ENCODE peak calls at places on chromosomes 11 and 22, in five cellular contexts. One of them, this sample, is unnamed.
A peak's percentile ranks its signal among the peaks of the same experiment; 100 is the strongest.

GRCh38 chr11:45799562-45799961 is 5.4 kb upstream of the SLC35C1 start:
- DNase-seq in neuronal stem cell: no peak
- DNase-seq in PC-3: no peak
- DNase-seq in HCT116: no peak
- DNase-seq in mammary epithelial cell: no peak
- DNase-seq in this sample: no peak

GRCh38 chr11:72932132-72932570 is 117.9 kb downstream of the ATG16L2 start:
- DNase-seq in neuronal stem cell: no peak
- DNase-seq in PC-3: peak; percentile 10
- DNase-seq in HCT116: no peak
- DNase-seq in mammary epithelial cell: peak; percentile 39
- DNase-seq in this sample: no peak

GRCh38 chr22:27437570-27437969 is 364.0 kb downstream of the MN1 start:
- DNase-seq in neuronal stem cell: no peak
- DNase-seq in PC-3: no peak
- DNase-seq in HCT116: no peak
- DNase-seq in mammary epithelial cell: no peak
- DNase-seq in this sample: no peak

GRCh38 chr22:45422237-45422983 is 8.9 kb downstream of the RIBC2 start:
- DNase-seq in neuronal stem cell: no peak
- DNase-seq in PC-3: no peak
- DNase-seq in HCT116: no peak
- DNase-seq in mammary epithelial cell: no peak
- DNase-seq in this sample: no peak

GRCh38 chr11:44530413-44531115 is 34.9 kb upstream of the CD82 start:
- DNase-seq in neuronal stem cell: no peak
- DNase-seq in PC-3: peak; percentile 47
- DNase-seq in HCT116: no peak
- DNase-seq in mammary epithelial cell: no peak
- DNase-seq in this sample: no peak

GRCh38 chr11:22337571-22338464 is at the start of gene SLC17A6:
- DNase-seq in neuronal stem cell: peak; percentile 83
- DNase-seq in PC-3: peak; percentile 57
- DNase-seq in HCT116: no peak
- DNase-seq in mammary epithelial cell: peak; percentile 31
- DNase-seq in this sample: no peak

GRCh38 chr11:25733777-25734176 is 598.2 kb upstream of the ANO3 start:
- DNase-seq in neuronal stem cell: no peak
- DNase-seq in PC-3: peak; percentile 45
- DNase-seq in HCT116: no peak
- DNase-seq in mammary epithelial cell: no peak
- DNase-seq in this sample: no peak

GRCh38 chr11:15113381-15113780 is 1.3 kb upstream of the INSC start:
- DNase-seq in neuronal stem cell: no peak
- DNase-seq in PC-3: no peak
- DNase-seq in HCT116: no peak
- DNase-seq in mammary epithelial cell: no peak
- DNase-seq in this sample: no peak

GRCh38 chr11:132520199-132520598 is 1012.1 kb downstream of the OPCML start:
- DNase-seq in neuronal stem cell: no peak
- DNase-seq in PC-3: no peak
- DNase-seq in HCT116: no peak
- DNase-seq in mammary epithelial cell: no peak
- DNase-seq in this sample: no peak

GRCh38 chr11:125978778-125979378 is 33.0 kb downstream of the VSIG10L2 start:
- DNase-seq in neuronal stem cell: no peak
- DNase-seq in PC-3: no peak
- DNase-seq in HCT116: no peak
- DNase-seq in mammary epithelial cell: no peak
- DNase-seq in this sample: no peak

GRCh38 chr11:103326070-103326794 is 217.0 kb downstream of the DYNC2H1 start:
- DNase-seq in neuronal stem cell: peak; percentile 73
- DNase-seq in PC-3: peak; percentile 92
- DNase-seq in HCT116: peak; percentile 58
- DNase-seq in mammary epithelial cell: peak; percentile 51
- DNase-seq in this sample: peak; percentile 15

GRCh38 chr22:39520874-39521857 is 804 bp downstream of the ATF4 start:
- DNase-seq in neuronal stem cell: no peak
- DNase-seq in PC-3: peak; percentile 29
- DNase-seq in HCT116: no peak
- DNase-seq in mammary epithelial cell: peak; percentile 73
- DNase-seq in this sample: peak; percentile 36

GRCh38 chr11:74442601-74443000 is 24.7 kb downstream of the KCNE3 start:
- DNase-seq in neuronal stem cell: no peak
- DNase-seq in PC-3: peak; percentile 80
- DNase-seq in HCT116: no peak
- DNase-seq in mammary epithelial cell: no peak
- DNase-seq in this sample: no peak

GRCh38 chr11:316891-317291 is 3.1 kb downstream of the IFITM1 start:
- DNase-seq in neuronal stem cell: no peak
- DNase-seq in PC-3: no peak
- DNase-seq in HCT116: no peak
- DNase-seq in mammary epithelial cell: no peak
- DNase-seq in this sample: no peak
- H3K4me3 ChIP-seq in neuronal stem cell: peak overlapping the region; percentile 76
- H3K4me3 ChIP-seq in PC-3: no peak overlapping the region
- H3K4me3 ChIP-seq in HCT116: no peak overlapping the region
- H3K4me3 ChIP-seq in mammary epithelial cell: no peak overlapping the region
- H3K4me3 ChIP-seq in this sample: no peak overlapping the region

GRCh38 chr11:69014084-69014935 is 1.3 kb upstream of the MRGPRF start:
- DNase-seq in neuronal stem cell: no peak
- DNase-seq in PC-3: no peak
- DNase-seq in HCT116: no peak
- DNase-seq in mammary epithelial cell: no peak
- DNase-seq in this sample: no peak
- H3K4me3 ChIP-seq in neuronal stem cell: no peak overlapping the region
- H3K4me3 ChIP-seq in PC-3: no peak overlapping the region
- H3K4me3 ChIP-seq in HCT116: no peak overlapping the region
- H3K4me3 ChIP-seq in mammary epithelial cell: no peak overlapping the region
- H3K4me3 ChIP-seq in this sample: no peak overlapping the region

DNA sequence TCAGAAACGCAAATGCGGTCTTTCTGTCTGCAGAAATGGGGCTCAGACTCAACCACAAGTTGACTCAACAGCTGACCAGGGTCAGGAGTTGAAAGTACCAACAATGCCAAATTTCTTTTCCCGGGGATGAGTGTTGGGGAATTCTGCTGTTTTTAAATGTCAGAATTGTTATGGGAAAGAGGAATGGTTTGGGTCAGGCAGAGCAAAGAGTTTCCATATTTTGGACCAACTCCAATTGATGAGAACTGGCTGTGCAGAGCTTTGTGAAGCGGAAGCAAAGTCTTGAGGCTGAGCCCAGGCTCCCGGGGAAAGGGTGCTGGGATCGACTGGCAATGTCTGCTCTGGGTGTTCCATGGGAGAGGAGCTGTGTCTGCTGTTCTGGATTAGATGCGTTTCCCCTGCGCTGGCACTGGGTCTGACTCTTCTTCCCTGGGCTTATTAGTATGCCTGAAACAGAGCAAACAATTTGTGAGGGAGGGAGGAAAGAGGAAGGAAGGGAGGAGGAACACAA is 36.2 kb downstream of the TXN2 start:
- DNase-seq in neuronal stem cell: no peak
- DNase-seq in PC-3: no peak
- DNase-seq in HCT116: no peak
- DNase-seq in mammary epithelial cell: no peak
- DNase-seq in this sample: no peak
- H3K4me3 ChIP-seq in neuronal stem cell: no peak overlapping the region
- H3K4me3 ChIP-seq in PC-3: no peak overlapping the region
- H3K4me3 ChIP-seq in HCT116: no peak overlapping the region
- H3K4me3 ChIP-seq in mammary epithelial cell: no peak overlapping the region
- H3K4me3 ChIP-seq in this sample: no peak overlapping the region

DNA sequence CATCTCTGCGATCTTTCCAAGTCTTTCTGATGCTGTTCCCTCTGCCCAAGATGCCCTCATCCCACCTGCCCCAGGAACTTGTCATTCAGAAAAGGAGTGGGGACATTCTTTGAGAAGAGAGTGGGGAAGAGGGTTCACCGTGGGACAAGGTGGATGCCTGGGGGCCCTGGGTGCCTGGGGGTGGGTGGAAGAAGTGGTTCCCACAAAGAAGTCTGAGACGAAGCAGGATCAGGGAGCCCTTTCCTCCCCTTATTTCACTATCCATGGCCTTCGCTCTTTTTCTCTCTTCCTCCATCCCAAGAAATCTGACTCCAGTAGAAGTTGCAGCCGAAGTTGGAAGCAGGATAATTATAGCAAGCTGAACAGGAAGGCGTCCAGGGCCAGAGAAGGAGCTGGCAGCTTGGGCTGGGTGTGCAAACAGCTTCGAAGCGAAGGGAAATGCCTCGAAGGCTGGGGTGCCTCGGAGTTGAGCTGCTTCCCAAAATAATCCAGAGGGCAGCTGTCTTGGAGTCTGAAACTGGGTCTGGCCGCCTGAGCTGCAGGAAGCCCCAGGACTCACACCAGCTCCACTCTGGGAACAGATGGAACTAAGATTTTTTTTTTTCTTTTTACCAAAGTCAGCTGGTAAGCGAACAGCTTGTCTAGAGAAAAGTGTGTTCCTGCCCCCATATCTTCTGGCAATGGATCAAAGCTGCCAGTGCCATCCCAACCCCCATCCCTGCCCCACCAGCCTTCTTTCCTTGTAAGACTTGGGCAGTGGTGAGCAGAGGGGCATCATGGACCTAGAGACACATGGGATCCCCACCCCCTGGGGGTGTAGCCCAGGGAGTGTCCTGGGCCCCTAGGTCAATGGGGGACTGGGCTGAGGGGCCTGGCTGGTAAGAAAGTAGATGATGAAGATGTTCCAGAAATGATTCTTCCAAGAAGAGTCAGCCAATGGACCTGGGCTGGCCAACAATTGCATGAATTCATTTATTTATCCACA is 31.5 kb downstream of the PARVG start:
- DNase-seq in neuronal stem cell: no peak
- DNase-seq in PC-3: no peak
- DNase-seq in HCT116: no peak
- DNase-seq in mammary epithelial cell: no peak
- DNase-seq in this sample: no peak
- H3K4me3 ChIP-seq in neuronal stem cell: no peak overlapping the region
- H3K4me3 ChIP-seq in PC-3: no peak overlapping the region
- H3K4me3 ChIP-seq in HCT116: no peak overlapping the region
- H3K4me3 ChIP-seq in mammary epithelial cell: no peak overlapping the region
- H3K4me3 ChIP-seq in this sample: no peak overlapping the region

DNA sequence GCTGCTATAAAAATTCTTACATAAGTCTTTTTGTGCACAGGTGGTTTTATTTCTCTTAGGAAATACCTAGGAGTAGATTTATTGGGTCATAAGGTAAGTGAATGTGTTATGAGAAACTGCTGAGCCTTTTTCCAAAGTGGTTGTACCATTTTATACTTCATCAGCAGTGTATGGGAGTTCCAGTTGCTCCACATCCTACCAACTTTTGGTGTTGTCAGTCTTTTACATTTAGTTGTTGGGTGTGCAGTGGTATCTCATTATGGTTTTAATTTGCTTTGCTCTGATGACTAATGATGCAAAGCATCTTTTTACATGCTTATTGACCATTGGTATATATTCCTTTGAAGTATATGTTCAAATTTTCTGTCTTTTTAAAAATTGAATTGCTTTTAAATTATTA is 3.1 kb downstream of the CAT start:
- DNase-seq in neuronal stem cell: no peak
- DNase-seq in PC-3: no peak
- DNase-seq in HCT116: no peak
- DNase-seq in mammary epithelial cell: no peak
- DNase-seq in this sample: no peak
- H3K4me3 ChIP-seq in neuronal stem cell: no peak overlapping the region
- H3K4me3 ChIP-seq in PC-3: no peak overlapping the region
- H3K4me3 ChIP-seq in HCT116: no peak overlapping the region
- H3K4me3 ChIP-seq in mammary epithelial cell: no peak overlapping the region
- H3K4me3 ChIP-seq in this sample: no peak overlapping the region